ENCODE peak calls at places on chromosomes 13 and 19, in four cellular contexts. One of them, this sample, is unnamed.

GRCh38 chr19:49624967-49625910 is 14.7 kb downstream of the RRAS start:
- DNase-seq in lung microvascular endothelial cell: no peak
- DNase-seq in naive thymus-derived CD8-positive, alpha-beta T cell: no peak
- DNase-seq in stimulated activated CD4-positive, alpha-beta T cell treated with anti-CD3 and anti-CD28 coated beads, Interleukin-2, amount 100 ng/mL, for 48 hours: no peak
- DNase-seq in this sample: no peak

GRCh38 chr19:32200312-32201038 is 144.9 kb upstream of the ZNF507 start:
- DNase-seq in stimulated activated CD4-positive, alpha-beta T cell treated with anti-CD3 and anti-CD28 coated beads, Interleukin-2, amount 100 ng/mL, for 48 hours: no peak
- DNase-seq in lung microvascular endothelial cell: no peak
- DNase-seq in naive thymus-derived CD8-positive, alpha-beta T cell: no peak
- DNase-seq in this sample: no peak

GRCh38 chr19:45503909-45504308 is 3.4 kb upstream of the VASP start:
- DNase-seq in lung microvascular endothelial cell: no peak
- DNase-seq in naive thymus-derived CD8-positive, alpha-beta T cell: no peak
- DNase-seq in stimulated activated CD4-positive, alpha-beta T cell treated with anti-CD3 and anti-CD28 coated beads, Interleukin-2, amount 100 ng/mL, for 48 hours: no peak
- DNase-seq in this sample: no peak

GRCh38 chr13:78137404-78138142 is 218.9 kb upstream of the EDNRB start:
- DNase-seq in stimulated activated CD4-positive, alpha-beta T cell treated with anti-CD3 and anti-CD28 coated beads, Interleukin-2, amount 100 ng/mL, for 48 hours: peak; percentile 1
- DNase-seq in naive thymus-derived CD8-positive, alpha-beta T cell: no peak
- DNase-seq in lung microvascular endothelial cell: peak; percentile 74
- DNase-seq in this sample: peak; percentile 30

GRCh38 chr19:18161691-18162039 is 8.7 kb downstream of the PIK3R2 start:
- DNase-seq in naive thymus-derived CD8-positive, alpha-beta T cell: no peak
- DNase-seq in stimulated activated CD4-positive, alpha-beta T cell treated with anti-CD3 and anti-CD28 coated beads, Interleukin-2, amount 100 ng/mL, for 48 hours: no peak
- DNase-seq in lung microvascular endothelial cell: no peak
- DNase-seq in this sample: no peak

GRCh38 chr13:20525144-20525600 is 485 bp downstream of the CRYL1 start:
- DNase-seq in lung microvascular endothelial cell: peak; percentile 28
- DNase-seq in stimulated activated CD4-positive, alpha-beta T cell treated with anti-CD3 and anti-CD28 coated beads, Interleukin-2, amount 100 ng/mL, for 48 hours: peak; percentile 9
- DNase-seq in naive thymus-derived CD8-positive, alpha-beta T cell: peak; percentile 6
- DNase-seq in this sample: no peak

GRCh38 chr19:39407644-39408391 is 1.2 kb downstream of the ZFP36 start:
- DNase-seq in stimulated activated CD4-positive, alpha-beta T cell treated with anti-CD3 and anti-CD28 coated beads, Interleukin-2, amount 100 ng/mL, for 48 hours: no peak
- DNase-seq in naive thymus-derived CD8-positive, alpha-beta T cell: no peak
- DNase-seq in lung microvascular endothelial cell: peak; percentile 36
- DNase-seq in this sample: no peak

GRCh38 chr19:40219721-40220276 is 1.6 kb upstream of the TTC9B start:
- DNase-seq in naive thymus-derived CD8-positive, alpha-beta T cell: no peak
- DNase-seq in stimulated activated CD4-positive, alpha-beta T cell treated with anti-CD3 and anti-CD28 coated beads, Interleukin-2, amount 100 ng/mL, for 48 hours: no peak
- DNase-seq in lung microvascular endothelial cell: peak; percentile 74
- DNase-seq in this sample: peak; percentile 74

GRCh38 chr19:3976495-3977241 is 5.8 kb upstream of the DAPK3 start:
- DNase-seq in lung microvascular endothelial cell: peak; percentile 1
- DNase-seq in stimulated activated CD4-positive, alpha-beta T cell treated with anti-CD3 and anti-CD28 coated beads, Interleukin-2, amount 100 ng/mL, for 48 hours: no peak
- DNase-seq in naive thymus-derived CD8-positive, alpha-beta T cell: no peak
- DNase-seq in this sample: no peak

GRCh38 chr19:48969276-48970138 is 4.4 kb downstream of the FTL start:
- DNase-seq in lung microvascular endothelial cell: peak; percentile 43
- DNase-seq in stimulated activated CD4-positive, alpha-beta T cell treated with anti-CD3 and anti-CD28 coated beads, Interleukin-2, amount 100 ng/mL, for 48 hours: no peak
- DNase-seq in naive thymus-derived CD8-positive, alpha-beta T cell: no peak
- DNase-seq in this sample: no peak

GRCh38 chr19:15779756-15780476 is 7.5 kb upstream of the OR10H5 start:
- DNase-seq in stimulated activated CD4-positive, alpha-beta T cell treated with anti-CD3 and anti-CD28 coated beads, Interleukin-2, amount 100 ng/mL, for 48 hours: no peak
- DNase-seq in lung microvascular endothelial cell: peak; percentile 10
- DNase-seq in naive thymus-derived CD8-positive, alpha-beta T cell: no peak
- DNase-seq in this sample: no peak

GRCh38 chr13:101751488-101751887 is 299.0 kb downstream of the ITGBL1 start:
- DNase-seq in stimulated activated CD4-positive, alpha-beta T cell treated with anti-CD3 and anti-CD28 coated beads, Interleukin-2, amount 100 ng/mL, for 48 hours: no peak
- DNase-seq in lung microvascular endothelial cell: peak; percentile 86
- DNase-seq in naive thymus-derived CD8-positive, alpha-beta T cell: no peak
- DNase-seq in this sample: peak; percentile 46

GRCh38 chr13:27079421-27079958 is 92.1 kb downstream of the USP12 start:
- DNase-seq in naive thymus-derived CD8-positive, alpha-beta T cell: no peak
- DNase-seq in lung microvascular endothelial cell: no peak
- DNase-seq in stimulated activated CD4-positive, alpha-beta T cell treated with anti-CD3 and anti-CD28 coated beads, Interleukin-2, amount 100 ng/mL, for 48 hours: no peak
- DNase-seq in this sample: peak; percentile 3

This sample was measured in HTR-8/SVneo.